ENCODE peak calls at places on chromosomes 16 and 17, in nine cellular contexts. B, H, O, P, W, S, Y, L and V are unnamed samples.

GRCh38 chr16:15988268-15989013 is 39.0 kb downstream of the ABCC1 start:
- DNase-seq in W (no peak), S (no peak), B (no peak), Y (no peak), O (no peak), H (no peak), L (peak; percentile 61), P (no peak), V (no peak)

GRCh38 chr16:53372942-53373871 is 61.1 kb upstream of the RBL2 start:
- DNase-seq in S (peak; percentile 75), H (peak; percentile 91), Y (peak; percentile 74), L (no peak), P (peak; percentile 81), O (no peak), W (no peak), B (no peak), V (no peak)

GRCh38 chr17:56891751-56892150 is 22.1 kb downstream of the TRIM25 start:
- DNase-seq in L (no peak), W (no peak), Y (peak; percentile 50), B (no peak), O (no peak), P (no peak), S (peak; percentile 86), H (peak; percentile 81), V (no peak)

GRCh38 chr16:78742501-78743283 is 643.2 kb downstream of the WWOX start:
- DNase-seq in P (no peak), Y (peak; percentile 55), O (no peak), W (no peak), B (no peak), S (no peak), L (peak; percentile 19), H (peak; percentile 81), V (peak; percentile 83)

GRCh38 chr17:77501101-77501566 is 360.4 kb downstream of the SEC14L1 start:
- DNase-seq in L (no peak), H (no peak), B (no peak), S (peak; percentile 63), W (no peak), O (no peak), P (no peak), Y (no peak), V (peak; percentile 5)

GRCh38 chr17:40310882-40311391 is 2.0 kb downstream of the RARA start:
- DNase-seq in S (no peak), B (no peak), H (no peak), O (no peak), P (no peak), Y (no peak), W (no peak), L (no peak), V (no peak)

GRCh38 chr17:17056167-17056562 is 13.9 kb downstream of the MPRIP start:
- DNase-seq in L (no peak), O (no peak), B (no peak), P (no peak), W (peak; percentile 72), Y (no peak), H (no peak), S (no peak), V (no peak)

GRCh38 chr17:8496081-8496480 is 60.4 kb downstream of the NDEL1 start:
- DNase-seq in O (no peak), W (no peak), B (no peak), Y (no peak), H (no peak), L (no peak), S (peak; percentile 27), P (no peak), V (no peak)

GRCh38 chr16:30092373-30093010 is 768 bp upstream of the TBX6 start:
- DNase-seq in S (peak; percentile 89), L (no peak), P (no peak), Y (peak; percentile 59), H (peak; percentile 87), B (no peak), W (peak; percentile 60), O (no peak), V (peak; percentile 99)

GRCh38 chr17:45021607-45022287 is 29.7 kb downstream of the DCAKD start:
- DNase-seq in S (peak; percentile 92), L (peak; percentile 37), H (peak; percentile 87), O (no peak), P (peak; percentile 81), Y (peak; percentile 69), B (peak; percentile 73), W (peak; percentile 89), V (peak; percentile 41)

GRCh38 chr16:54816471-54816870 is 114.2 kb upstream of the IRX5 start:
- DNase-seq in B (no peak), L (no peak), H (no peak), P (no peak), Y (no peak), S (no peak), O (no peak), W (no peak), V (peak; percentile 87)

GRCh38 chr17:63840591-63841349 is 1.7 kb downstream of the SMARCD2 start:
- DNase-seq in P (no peak), W (no peak), H (no peak), B (no peak), L (no peak), O (no peak), Y (no peak), S (peak; percentile 63), V (no peak)

GRCh38 chr17:68807998-68808772 is 147.0 kb downstream of the ABCA8 start:
- DNase-seq in S (no peak), B (no peak), O (no peak), L (no peak), Y (no peak), W (peak; percentile 35), P (no peak), H (no peak), V (no peak)

GRCh38 chr16:66849543-66849942 is 5.3 kb downstream of the CA7 start:
- DNase-seq in W (no peak), B (no peak), P (no peak), O (no peak), S (no peak), Y (no peak), H (no peak), L (no peak), V (no peak)

GRCh38 chr17:40419559-40420331 is 2.0 kb upstream of the TOP2A start:
- DNase-seq in Y (no peak), O (no peak), H (no peak), W (no peak), L (no peak), S (no peak), B (no peak), P (no peak), V (peak; percentile 72)

GRCh38 chr16:57988929-57989328 is 11.5 kb downstream of the ZNF319 start:
- DNase-seq in L (no peak), H (no peak), Y (no peak), O (no peak), P (peak; percentile 36), B (no peak), W (no peak), S (peak; percentile 60), V (no peak)

GRCh38 chr17:77427471-77427991 is 286.8 kb downstream of the SEC14L1 start:
- DNase-seq in B (no peak), P (peak; percentile 63), L (peak; percentile 91), Y (no peak), H (peak; percentile 61), S (peak; percentile 91), O (no peak), W (peak; percentile 69), V (no peak)

GRCh38 chr17:28193241-28193640 is 125.8 kb upstream of the TMEM97 start:
- DNase-seq in Y (no peak), W (no peak), L (no peak), S (no peak), O (no peak), B (no peak), P (no peak), H (no peak), V (peak; percentile 80)

GRCh38 chr16:75653926-75654325 is 6.4 kb downstream of the TERF2IP start:
- DNase-seq in H (no peak), L (no peak), Y (no peak), W (peak; percentile 53), S (no peak), O (no peak), P (no peak), B (no peak), V (no peak)

GRCh38 chr16:490768-491167 is 36.7 kb upstream of the CAPN15 start:
- DNase-seq in P (no peak), W (no peak), O (no peak), S (no peak), Y (no peak), L (no peak), B (no peak), H (no peak), V (no peak)

GRCh38 chr16:7055443-7055842 is 277.2 kb upstream of the RBFOX1 start:
- DNase-seq in H (no peak), W (no peak), P (no peak), L (no peak), S (no peak), B (no peak), O (no peak), Y (no peak), V (no peak)

GRCh38 chr16:19745286-19746018 is 27.4 kb downstream of the IQCK start:
- DNase-seq in O (peak; percentile 3), B (no peak), H (no peak), Y (no peak), P (no peak), S (no peak), W (peak; percentile 39), L (peak; percentile 56), V (no peak)

GRCh38 chr16:19269098-19269497 is 16.4 kb upstream of the CLEC19A start:
- DNase-seq in P (no peak), B (no peak), H (no peak), L (no peak), S (no peak), W (no peak), O (no peak), Y (no peak), V (peak; percentile 89)